ENCODE peak calls at places on chromosome 20, in ten cellular contexts. H, N, V, L, B, C, Y, M, Z and I are unnamed samples.

GRCh38 chr20:4951299-4951698 is 50.0 kb downstream of the SLC23A2 start:
- DNase-seq in H (peak), N (no peak), V (no peak), L (peak), B (no peak), C (no peak), Y (no peak), M (no peak), Z (no peak), I (no peak)

GRCh38 chr20:23700931-23701330 is 12.1 kb upstream of the CST4 start:
- DNase-seq in H (no peak), N (no peak), V (no peak), L (no peak), B (no peak), C (no peak), Y (no peak), M (no peak), Z (no peak), I (no peak)

GRCh38 chr20:10622657-10623418 is 51.0 kb downstream of the JAG1 start:
- DNase-seq in H (peak), N (no peak), V (no peak), L (peak), B (no peak), C (no peak), Y (no peak), M (no peak), Z (no peak), I (no peak)

GRCh38 chr20:1900321-1900791 is 5.1 kb downstream of the SIRPA start:
- DNase-seq in H (peak), N (peak), V (no peak), L (peak), B (no peak), C (peak), Y (peak), M (peak), Z (peak), I (no peak)

GRCh38 chr20:47535088-47535487 is 33.4 kb downstream of the NCOA3 start:
- DNase-seq in H (no peak), N (peak), V (no peak), L (no peak), B (no peak), C (no peak), Y (no peak), M (no peak), Z (no peak), I (no peak)

GRCh38 chr20:24109008-24109407 is 120.4 kb upstream of the GGTLC1 start:
- DNase-seq in H (no peak), N (peak), V (no peak), L (no peak), B (no peak), C (no peak), Y (no peak), M (peak), Z (no peak), I (no peak)

GRCh38 chr20:10381477-10381876 is 52.5 kb downstream of the MKKS start:
- DNase-seq in H (no peak), N (no peak), V (no peak), L (peak), B (no peak), C (no peak), Y (no peak), M (no peak), Z (no peak), I (no peak)

GRCh38 chr20:56796345-56796744 is 167.2 kb downstream of the TFAP2C start:
- DNase-seq in H (no peak), N (no peak), V (no peak), L (no peak), B (no peak), C (no peak), Y (no peak), M (no peak), Z (no peak), I (no peak)

GRCh38 chr20:7497985-7498384 is 442.3 kb downstream of the HAO1 start:
- DNase-seq in H (peak), N (no peak), V (no peak), L (peak), B (no peak), C (no peak), Y (no peak), M (no peak), Z (no peak), I (no peak)

GRCh38 chr20:41480054-41480770 is 113.6 kb upstream of the EMILIN3 start:
- DNase-seq in H (no peak), N (no peak), V (no peak), L (peak), B (no peak), C (no peak), Y (no peak), M (no peak), Z (no peak), I (no peak)

GRCh38 chr20:45782890-45783289 is 8.8 kb downstream of the WFDC3 start:
- DNase-seq in H (no peak), N (no peak), V (no peak), L (no peak), B (no peak), C (no peak), Y (no peak), M (no peak), Z (no peak), I (no peak)

GRCh38 chr20:33169176-33169794 is 1.3 kb downstream of the BPIFA2 start:
- DNase-seq in H (no peak), N (no peak), V (peak), L (no peak), B (peak), C (no peak), Y (no peak), M (no peak), Z (no peak), I (no peak)

GRCh38 chr20:22501034-22501433 is 83.3 kb downstream of the FOXA2 start:
- DNase-seq in H (no peak), N (no peak), V (no peak), L (no peak), B (no peak), C (no peak), Y (no peak), M (no peak), Z (no peak), I (no peak)

GRCh38 chr20:4435671-4436070 is 286.0 kb upstream of the PRND start:
- DNase-seq in H (no peak), N (no peak), V (no peak), L (no peak), B (no peak), C (no peak), Y (no peak), M (no peak), Z (no peak), I (no peak)

GRCh38 chr20:33732166-33732970 is 572 bp downstream of the ZNF341 start:
- DNase-seq in H (peak), N (peak), V (no peak), L (no peak), B (peak), C (peak), Y (peak), M (peak), Z (peak), I (peak)